ENCODE peak calls at places on chromosome 10, in nine cellular contexts. One of them, this sample, is unnamed.

GRCh38 chr10:81843042-81843441 is 32.0 kb upstream of the NRG3 start:
- DNase-seq in lung: no peak
- DNase-seq in esophagus squamous epithelium: no peak
- DNase-seq in D721Med: no peak
- DNase-seq in hepatocyte: no peak
- DNase-seq in HL-60: no peak
- DNase-seq in heart right ventricle: no peak
- DNase-seq in HCT116: no peak
- DNase-seq in Caco-2: no peak
- DNase-seq in this sample: peak

GRCh38 chr10:104683567-104683966 is 42.5 kb downstream of the SORCS3 start:
- DNase-seq in lung: no peak
- DNase-seq in esophagus squamous epithelium: no peak
- DNase-seq in D721Med: no peak
- DNase-seq in hepatocyte: no peak
- DNase-seq in HL-60: no peak
- DNase-seq in heart right ventricle: no peak
- DNase-seq in HCT116: no peak
- DNase-seq in Caco-2: no peak
- DNase-seq in this sample: no peak

GRCh38 chr10:117967149-117967548 is 79.6 kb downstream of the RAB11FIP2 start:
- DNase-seq in lung: no peak
- DNase-seq in esophagus squamous epithelium: no peak
- DNase-seq in D721Med: peak
- DNase-seq in hepatocyte: no peak
- DNase-seq in HL-60: no peak
- DNase-seq in heart right ventricle: no peak
- DNase-seq in HCT116: no peak
- DNase-seq in Caco-2: no peak
- DNase-seq in this sample: no peak

GRCh38 chr10:49594594-49594993 is 15.5 kb upstream of the SLC18A3 start:
- DNase-seq in lung: peak
- DNase-seq in esophagus squamous epithelium: no peak
- DNase-seq in D721Med: peak
- DNase-seq in hepatocyte: peak
- DNase-seq in HL-60: peak
- DNase-seq in heart right ventricle: peak
- DNase-seq in HCT116: peak
- DNase-seq in Caco-2: no peak
- DNase-seq in this sample: peak

GRCh38 chr10:132859084-132859855 is 73.3 kb upstream of the NKX6-2 start:
- DNase-seq in lung: no peak
- DNase-seq in esophagus squamous epithelium: no peak
- DNase-seq in D721Med: no peak
- DNase-seq in hepatocyte: no peak
- DNase-seq in HL-60: no peak
- DNase-seq in heart right ventricle: no peak
- DNase-seq in HCT116: no peak
- DNase-seq in Caco-2: peak
- DNase-seq in this sample: no peak

GRCh38 chr10:77571490-77571889 is 66.1 kb downstream of the KCNMA1 start:
- DNase-seq in lung: no peak
- DNase-seq in esophagus squamous epithelium: no peak
- DNase-seq in D721Med: no peak
- DNase-seq in hepatocyte: no peak
- DNase-seq in HL-60: no peak
- DNase-seq in heart right ventricle: no peak
- DNase-seq in HCT116: no peak
- DNase-seq in Caco-2: no peak
- DNase-seq in this sample: no peak

GRCh38 chr10:88735661-88736060 is 24.2 kb upstream of the LIPN start:
- DNase-seq in lung: no peak
- DNase-seq in esophagus squamous epithelium: no peak
- DNase-seq in D721Med: no peak
- DNase-seq in hepatocyte: no peak
- DNase-seq in HL-60: no peak
- DNase-seq in heart right ventricle: no peak
- DNase-seq in HCT116: no peak
- DNase-seq in Caco-2: no peak
- DNase-seq in this sample: no peak

GRCh38 chr10:63588436-63589180 is 67.4 kb downstream of the REEP3 start:
- DNase-seq in lung: no peak
- DNase-seq in esophagus squamous epithelium: no peak
- DNase-seq in D721Med: no peak
- DNase-seq in hepatocyte: peak
- DNase-seq in HL-60: no peak
- DNase-seq in heart right ventricle: no peak
- DNase-seq in HCT116: no peak
- DNase-seq in Caco-2: peak
- DNase-seq in this sample: peak

GRCh38 chr10:21531164-21531563 is 2.9 kb upstream of the MLLT10 start:
- DNase-seq in lung: no peak
- DNase-seq in esophagus squamous epithelium: no peak
- DNase-seq in D721Med: no peak
- DNase-seq in hepatocyte: no peak
- DNase-seq in HL-60: no peak
- DNase-seq in heart right ventricle: no peak
- DNase-seq in HCT116: no peak
- DNase-seq in Caco-2: no peak
- DNase-seq in this sample: no peak

GRCh38 chr10:13257621-13258150 is 23.5 kb upstream of the UCMA start:
- DNase-seq in lung: no peak
- DNase-seq in esophagus squamous epithelium: no peak
- DNase-seq in D721Med: no peak
- DNase-seq in hepatocyte: no peak
- DNase-seq in HL-60: no peak
- DNase-seq in heart right ventricle: no peak
- DNase-seq in HCT116: no peak
- DNase-seq in Caco-2: no peak
- DNase-seq in this sample: no peak
- TF ChIP-seq CTCF in lung: no peak
- TF ChIP-seq CTCF in esophagus squamous epithelium: no peak
- TF ChIP-seq CTCF in D721Med: no peak
- TF ChIP-seq CTCF in hepatocyte: no peak
- TF ChIP-seq CTCF in HL-60: no peak
- TF ChIP-seq CTCF in heart right ventricle: no peak
- TF ChIP-seq CTCF in HCT116: no peak
- TF ChIP-seq CTCF in Caco-2: no peak
- TF ChIP-seq CTCF in this sample: no peak

DNA sequence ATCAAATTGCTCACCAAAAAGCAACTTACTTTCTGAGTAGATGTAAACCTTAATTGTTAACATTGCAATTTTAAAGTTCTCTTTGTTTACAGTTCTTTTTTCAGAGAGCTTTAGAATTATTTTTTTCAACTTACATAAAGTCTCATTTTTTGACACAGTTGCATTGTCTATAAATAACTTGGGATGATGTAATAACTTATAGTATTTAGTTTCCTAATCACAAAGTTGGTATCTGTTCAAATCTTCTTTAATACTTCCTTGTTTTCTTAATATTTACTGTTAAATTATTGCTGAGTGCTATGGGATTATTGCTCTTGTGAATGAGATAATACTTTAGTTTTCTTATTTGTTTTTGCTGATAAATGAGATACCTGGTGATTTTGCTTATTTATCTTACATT is 18.9 kb upstream of the SUV39H2 start:
- DNase-seq in lung: no peak
- DNase-seq in esophagus squamous epithelium: no peak
- DNase-seq in D721Med: no peak
- DNase-seq in hepatocyte: no peak
- DNase-seq in HL-60: no peak
- DNase-seq in heart right ventricle: no peak
- DNase-seq in HCT116: no peak
- DNase-seq in Caco-2: no peak
- DNase-seq in this sample: no peak
- TF ChIP-seq CTCF in lung: no peak
- TF ChIP-seq CTCF in esophagus squamous epithelium: no peak
- TF ChIP-seq CTCF in D721Med: no peak
- TF ChIP-seq CTCF in hepatocyte: no peak
- TF ChIP-seq CTCF in HL-60: no peak
- TF ChIP-seq CTCF in heart right ventricle: no peak
- TF ChIP-seq CTCF in HCT116: no peak
- TF ChIP-seq CTCF in Caco-2: no peak
- TF ChIP-seq CTCF in this sample: no peak

DNA sequence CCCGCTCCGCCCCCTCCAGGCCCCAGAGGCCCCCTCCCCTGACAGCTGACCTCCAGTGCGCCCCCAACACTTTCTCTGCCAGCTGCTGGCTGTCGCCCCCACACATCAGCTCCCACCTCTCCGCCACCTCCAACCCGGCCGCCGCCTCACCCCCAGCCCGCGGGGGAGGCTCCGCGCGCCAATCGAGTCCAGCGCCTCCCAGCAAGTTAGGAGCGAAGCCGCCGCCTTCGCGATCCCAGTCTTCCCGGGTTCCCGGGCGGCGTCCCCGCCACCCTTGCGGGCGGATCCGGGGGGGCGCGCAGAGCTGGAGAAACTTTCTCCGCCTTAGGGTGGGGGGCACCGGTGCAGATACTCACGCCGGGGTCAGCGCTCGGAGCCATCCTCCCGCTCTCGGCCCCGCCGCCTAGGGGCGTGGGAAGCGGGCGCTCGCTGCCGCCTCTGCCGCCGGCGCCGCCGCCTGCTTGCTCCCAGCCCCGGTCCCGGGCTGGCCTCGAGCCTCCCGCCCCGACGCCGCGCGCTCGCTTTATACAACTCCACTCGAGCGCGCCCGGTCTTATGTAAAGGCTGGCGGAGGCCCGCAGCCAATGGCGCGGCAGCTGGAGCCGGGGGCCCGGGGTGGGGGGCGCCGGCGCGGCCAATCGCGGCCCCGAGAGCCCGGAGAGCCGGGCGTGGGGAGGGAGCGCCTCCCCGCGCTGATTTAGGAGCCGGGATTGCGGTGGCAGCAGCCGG is at the start of gene CRTAC1:
- DNase-seq in lung: peak
- DNase-seq in esophagus squamous epithelium: no peak
- DNase-seq in D721Med: peak
- DNase-seq in hepatocyte: peak
- DNase-seq in HL-60: no peak
- DNase-seq in heart right ventricle: peak
- DNase-seq in HCT116: no peak
- DNase-seq in Caco-2: no peak
- DNase-seq in this sample: no peak
- TF ChIP-seq CTCF in lung: no peak
- TF ChIP-seq CTCF in esophagus squamous epithelium: no peak
- TF ChIP-seq CTCF in D721Med: peak
- TF ChIP-seq CTCF in hepatocyte: no peak
- TF ChIP-seq CTCF in HL-60: no peak
- TF ChIP-seq CTCF in heart right ventricle: no peak
- TF ChIP-seq CTCF in HCT116: no peak
- TF ChIP-seq CTCF in Caco-2: no peak
- TF ChIP-seq CTCF in this sample: no peak

DNA sequence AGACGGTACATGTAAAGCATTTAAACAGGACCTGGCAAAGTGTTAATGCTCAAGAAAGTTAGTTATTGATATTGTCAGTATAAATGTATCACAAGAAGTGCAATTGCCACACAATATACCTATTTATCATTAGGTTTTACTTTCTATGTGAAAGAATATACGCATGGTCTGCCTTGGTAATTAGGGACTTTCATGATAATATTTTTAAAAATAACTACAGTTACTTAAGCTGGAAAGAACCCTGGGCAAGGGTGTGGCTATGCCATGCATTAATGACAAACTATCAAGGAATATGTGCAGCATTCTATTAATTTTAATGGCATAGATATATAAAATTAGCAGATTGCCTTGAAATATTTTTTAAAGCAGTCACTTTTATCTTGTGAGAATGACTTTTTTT is 191.2 kb downstream of the CSTF2T start:
- DNase-seq in lung: no peak
- DNase-seq in esophagus squamous epithelium: no peak
- DNase-seq in D721Med: no peak
- DNase-seq in hepatocyte: no peak
- DNase-seq in HL-60: no peak
- DNase-seq in heart right ventricle: no peak
- DNase-seq in HCT116: no peak
- DNase-seq in Caco-2: no peak
- DNase-seq in this sample: no peak
- TF ChIP-seq CTCF in lung: no peak
- TF ChIP-seq CTCF in esophagus squamous epithelium: no peak
- TF ChIP-seq CTCF in D721Med: no peak
- TF ChIP-seq CTCF in hepatocyte: no peak
- TF ChIP-seq CTCF in HL-60: no peak
- TF ChIP-seq CTCF in heart right ventricle: no peak
- TF ChIP-seq CTCF in HCT116: no peak
- TF ChIP-seq CTCF in Caco-2: no peak
- TF ChIP-seq CTCF in this sample: no peak